ENCODE peak calls at places on chromosomes 2 and 18, in eight cellular contexts. Q, U, H, C, P, G, D and L are unnamed samples.
A peak's percentile ranks its signal among the peaks of the same experiment; 100 is the strongest.

GRCh38 chr18:40874233-40874632 is 1080.8 kb upstream of the PIK3C3 start:
- ATAC-seq in D (no peak), Q (peak; percentile 94), G (no peak), H (no peak), U (no peak), C (peak; percentile 88), P (no peak), L (no peak)

GRCh38 chr2:128301021-128301420 is 17.6 kb downstream of the HS6ST1 start:
- ATAC-seq in G (no peak), H (no peak), Q (no peak), U (no peak), P (no peak), D (no peak), C (no peak), L (no peak)

GRCh38 chr2:229226372-229226771 is 44.7 kb downstream of the PID1 start:
- ATAC-seq in U (no peak), Q (no peak), G (no peak), P (no peak), D (no peak), H (no peak), C (peak; percentile 37), L (no peak)

GRCh38 chr2:72806280-72806955 is 19.4 kb downstream of the EXOC6B start:
- ATAC-seq in H (no peak), U (no peak), C (no peak), P (no peak), D (no peak), Q (no peak), G (no peak), L (no peak)

GRCh38 chr2:64637000-64637628 is 16.6 kb downstream of the SERTAD2 start:
- ATAC-seq in C (no peak), Q (no peak), H (peak; percentile 60), U (peak; percentile 63), P (no peak), G (no peak), D (no peak), L (peak; percentile 14)

GRCh38 chr2:127347734-127348392 is 39.9 kb downstream of the MAP3K2 start:
- ATAC-seq in C (no peak), H (peak; percentile 93), D (peak; percentile 88), P (no peak), Q (no peak), U (no peak), G (no peak), L (no peak)

GRCh38 chr18:45221363-45221762 is 393.9 kb upstream of the SLC14A2 start:
- ATAC-seq in H (no peak), G (no peak), P (no peak), C (no peak), U (no peak), D (peak; percentile 56), Q (no peak), L (no peak)

GRCh38 chr2:16713011-16713423 is 47.4 kb upstream of the CYRIA start:
- ATAC-seq in U (no peak), Q (no peak), H (no peak), C (no peak), D (no peak), G (no peak), P (peak; percentile 40), L (peak; percentile 52)

GRCh38 chr18:30361864-30362540 is 680.5 kb downstream of the DSC3 start:
- ATAC-seq in G (no peak), H (no peak), C (no peak), P (no peak), U (no peak), Q (no peak), D (no peak), L (no peak)

GRCh38 chr2:190981733-190982132 is 32.2 kb downstream of the STAT1 start:
- ATAC-seq in C (no peak), U (no peak), Q (no peak), H (no peak), G (no peak), P (no peak), D (no peak), L (no peak)

GRCh38 chr2:156896294-156896693 is 361.2 kb upstream of the GALNT5 start:
- ATAC-seq in Q (no peak), P (no peak), H (peak; percentile 53), U (no peak), G (no peak), C (no peak), D (peak; percentile 69), L (no peak)

GRCh38 chr2:38462121-38462634 is 85.1 kb upstream of the ATL2 start:
- ATAC-seq in D (peak; percentile 99), G (peak; percentile 90), U (no peak), P (peak; percentile 80), C (peak; percentile 63), Q (peak; percentile 81), H (peak; percentile 98), L (peak; percentile 95)

GRCh38 chr2:235768606-235769005 is 274.8 kb downstream of the AGAP1 start:
- ATAC-seq in Q (no peak), H (no peak), C (no peak), P (no peak), G (no peak), U (no peak), D (no peak), L (peak; percentile 37)

GRCh38 chr2:241809383-241810303 is 650 bp downstream of the NEU4 start:
- ATAC-seq in D (no peak), U (no peak), H (no peak), Q (no peak), C (no peak), G (no peak), P (no peak), L (no peak)

GRCh38 chr2:36357506-36358316 is 2.1 kb downstream of the CRIM1 start:
- ATAC-seq in D (peak; percentile 38), P (peak; percentile 39), U (peak; percentile 53), G (peak; percentile 30), Q (peak; percentile 39), H (peak; percentile 33), C (no peak), L (no peak)

GRCh38 chr2:175807031-175807873 is 194.8 kb downstream of the LNPK start:
- ATAC-seq in D (no peak), C (no peak), U (no peak), H (no peak), G (no peak), P (no peak), Q (no peak), L (no peak)

GRCh38 chr2:134141598-134142340 is 112.1 kb upstream of the MGAT5 start:
- ATAC-seq in C (no peak), U (peak; percentile 68), H (no peak), D (peak; percentile 40), Q (peak; percentile 8), P (no peak), G (no peak), L (no peak)

GRCh38 chr2:19911799-19912509 is 10.2 kb upstream of the TTC32 start:
- ATAC-seq in D (no peak), H (no peak), U (no peak), C (no peak), P (no peak), G (no peak), Q (peak; percentile 45), L (peak; percentile 79)

GRCh38 chr2:200357845-200358244 is 51.4 kb downstream of the SPATS2L start:
- ATAC-seq in P (peak; percentile 35), U (no peak), Q (no peak), C (no peak), H (no peak), D (no peak), G (no peak), L (no peak)

GRCh38 chr2:28546242-28546641 is 50.4 kb downstream of the PLB1 start:
- ATAC-seq in P (no peak), C (no peak), Q (no peak), D (no peak), H (no peak), U (no peak), G (peak; percentile 35), L (peak; percentile 49)

GRCh38 chr2:125455110-125455509 is 1200.8 kb upstream of the GYPC start:
- ATAC-seq in H (no peak), P (no peak), D (no peak), G (no peak), C (no peak), U (no peak), Q (no peak), L (no peak)

GRCh38 chr2:16644204-16644925 is 21.3 kb downstream of the CYRIA start:
- ATAC-seq in Q (no peak), G (no peak), C (no peak), U (no peak), P (no peak), H (no peak), D (peak; percentile 19), L (no peak)

GRCh38 chr2:167924556-167924955 is 322.8 kb downstream of the STK39 start:
- ATAC-seq in P (no peak), D (no peak), C (no peak), H (no peak), G (no peak), Q (no peak), U (no peak), L (no peak)

GRCh38 chr18:76471593-76471992 is 23.4 kb downstream of the ZNF516 start:
- ATAC-seq in U (no peak), H (no peak), Q (no peak), G (no peak), P (no peak), C (no peak), D (no peak), L (no peak)

GRCh38 chr2:141392517-141393213 is 738.2 kb downstream of the LRP1B start:
- ATAC-seq in P (no peak), G (no peak), H (no peak), Q (no peak), C (no peak), U (no peak), D (no peak), L (no peak)

GRCh38 chr2:36333350-36334012 is 22.1 kb upstream of the CRIM1 start:
- ATAC-seq in C (no peak), G (no peak), D (peak; percentile 32), U (peak; percentile 38), Q (no peak), P (no peak), H (peak; percentile 59), L (no peak)

GRCh38 chr2:171176516-171176915 is 15.8 kb upstream of the TLK1 start:
- ATAC-seq in U (no peak), P (no peak), C (no peak), D (no peak), H (no peak), G (no peak), Q (no peak), L (no peak)

GRCh38 chr2:99868260-99868659 is 274.1 kb downstream of the AFF3 start:
- ATAC-seq in P (no peak), D (no peak), G (no peak), C (no peak), Q (no peak), H (no peak), U (no peak), L (no peak)

GRCh38 chr2:42906115-42906556 is 113.8 kb upstream of the HAAO start:
- ATAC-seq in D (no peak), Q (no peak), C (no peak), U (no peak), G (no peak), H (no peak), P (no peak), L (no peak)

GRCh38 chr18:8153887-8154583 is 455.2 kb upstream of the RAB12 start:
- ATAC-seq in U (no peak), G (no peak), Q (no peak), H (no peak), D (no peak), P (no peak), C (no peak), L (no peak)

GRCh38 chr18:31190919-31191318 is 28.3 kb upstream of the DSC1 start:
- ATAC-seq in D (no peak), H (no peak), C (peak; percentile 45), P (no peak), Q (peak; percentile 66), G (no peak), U (no peak), L (peak; percentile 65)

GRCh38 chr2:210072922-210073509 is 70.6 kb downstream of the RPE start:
- ATAC-seq in H (no peak), D (no peak), U (no peak), P (peak; percentile 91), G (no peak), C (no peak), Q (peak; percentile 35), L (no peak)

GRCh38 chr18:7878265-7879173 is 311.4 kb downstream of the PTPRM start:
- ATAC-seq in D (peak; percentile 79), G (no peak), P (peak; percentile 77), Q (peak; percentile 60), H (peak; percentile 61), C (no peak), U (no peak), L (no peak)

GRCh38 chr2:144471316-144472045 is 48.4 kb downstream of the ZEB2 start:
- ATAC-seq in U (peak; percentile 67), D (peak; percentile 82), H (peak; percentile 69), P (no peak), C (no peak), G (no peak), Q (no peak), L (no peak)